ENCODE peak calls at places on chromosomes 13 and 19, in seven cellular contexts. N, E, R, S, X, G and J are unnamed samples.

GRCh38 chr19:6588508-6589345 is 2.2 kb downstream of the CD70 start:
- DNase-seq in N (no peak), E (no peak), R (no peak), S (no peak), X (no peak), G (no peak), J (no peak)

GRCh38 chr19:35986664-35987570 is 8.1 kb upstream of the SDHAF1 start:
- DNase-seq in N (no peak), E (peak; percentile 69), R (no peak), S (peak; percentile 28), X (no peak), G (no peak), J (no peak)

GRCh38 chr13:22717036-22717435 is 463.7 kb upstream of the SGCG start:
- DNase-seq in N (no peak), E (no peak), R (no peak), S (no peak), X (no peak), G (no peak), J (no peak)

GRCh38 chr19:28706693-28707092 is 506.3 kb downstream of the UQCRFS1 start:
- DNase-seq in N (no peak), E (no peak), R (no peak), S (no peak), X (no peak), G (no peak), J (no peak)

GRCh38 chr13:113602291-113602970 is 17.9 kb downstream of the TFDP1 start:
- DNase-seq in N (no peak), E (no peak), R (no peak), S (no peak), X (no peak), G (no peak), J (no peak)

GRCh38 chr13:29500426-29500825 is 95.1 kb downstream of the SLC7A1 start:
- DNase-seq in N (no peak), E (no peak), R (no peak), S (no peak), X (no peak), G (no peak), J (no peak)

GRCh38 chr13:110902370-110902769 is 12.5 kb downstream of the ANKRD10 start:
- DNase-seq in N (no peak), E (no peak), R (no peak), S (peak; percentile 61), X (no peak), G (no peak), J (no peak)

GRCh38 chr13:102978168-102978567 is 88.0 kb downstream of the SLC10A2 start:
- DNase-seq in N (no peak), E (no peak), R (peak; percentile 27), S (peak; percentile 41), X (no peak), G (no peak), J (no peak)

GRCh38 chr13:23639672-23640275 is 69.6 kb downstream of the TNFRSF19 start:
- DNase-seq in N (no peak), E (no peak), R (no peak), S (no peak), X (no peak), G (no peak), J (no peak)

GRCh38 chr19:3132971-3133792 is 2.7 kb upstream of the GNA15 start:
- DNase-seq in N (peak; percentile 9), E (peak; percentile 83), R (no peak), S (peak; percentile 78), X (no peak), G (no peak), J (peak; percentile 96)

GRCh38 chr13:53010374-53011105 is 18.1 kb upstream of the OLFM4 start:
- DNase-seq in N (no peak), E (no peak), R (no peak), S (no peak), X (peak; percentile 82), G (no peak), J (no peak)

GRCh38 chr13:41756198-41756885 is 204.6 kb downstream of the VWA8 start:
- DNase-seq in N (no peak), E (no peak), R (no peak), S (no peak), X (no peak), G (no peak), J (no peak)

GRCh38 chr19:55494172-55494761 is 6.0 kb downstream of the SSC5D start:
- DNase-seq in N (no peak), E (no peak), R (peak; percentile 94), S (peak; percentile 89), X (no peak), G (no peak), J (no peak)

GRCh38 chr13:28716511-28716910 is 2.3 kb downstream of the SLC46A3 start:
- DNase-seq in N (no peak), E (no peak), R (peak; percentile 89), S (peak; percentile 93), X (peak; percentile 57), G (no peak), J (no peak)

GRCh38 chr19:15564534-15565168 is 50.4 kb upstream of the CYP4F8 start:
- DNase-seq in N (no peak), E (no peak), R (no peak), S (no peak), X (no peak), G (no peak), J (no peak)

GRCh38 chr13:40895715-40896184 is 106.3 kb downstream of the SLC25A15 start:
- DNase-seq in N (no peak), E (no peak), R (no peak), S (no peak), X (peak; percentile 14), G (no peak), J (no peak)

GRCh38 chr13:92510416-92510815 is 716.2 kb upstream of the GPC6 start:
- DNase-seq in N (no peak), E (no peak), R (no peak), S (no peak), X (no peak), G (no peak), J (no peak)

GRCh38 chr19:15231256-15231655 is 992 bp downstream of the EPHX3 start:
- DNase-seq in N (no peak), E (no peak), R (no peak), S (no peak), X (no peak), G (no peak), J (no peak)

GRCh38 chr13:98525852-98526512 is 50.9 kb downstream of the STK24 start:
- DNase-seq in N (no peak), E (peak; percentile 21), R (no peak), S (no peak), X (no peak), G (no peak), J (no peak)

GRCh38 chr13:54144809-54145208 is 1116.2 kb downstream of the OLFM4 start:
- DNase-seq in N (no peak), E (no peak), R (no peak), S (no peak), X (no peak), G (no peak), J (no peak)

GRCh38 chr13:35470671-35471465 is 5.6 kb downstream of the MAB21L1 start:
- DNase-seq in N (no peak), E (no peak), R (peak; percentile 39), S (peak; percentile 85), X (no peak), G (peak; percentile 23), J (no peak)

GRCh38 chr19:16445238-16446107 is 26.3 kb downstream of the EPS15L1 start:
- DNase-seq in N (no peak), E (no peak), R (no peak), S (peak; percentile 54), X (no peak), G (no peak), J (no peak)

GRCh38 chr13:111171629-111172028 is 56.5 kb downstream of the ARHGEF7 start:
- DNase-seq in N (no peak), E (no peak), R (no peak), S (peak; percentile 31), X (no peak), G (no peak), J (no peak)

GRCh38 chr13:106533101-106533939 is 2.1 kb downstream of the EFNB2 start:
- DNase-seq in N (no peak), E (no peak), R (peak; percentile 88), S (peak; percentile 82), X (peak; percentile 80), G (peak; percentile 76), J (peak; percentile 83)

GRCh38 chr13:20232556-20233277 is 598 bp upstream of the GJB6 start:
- DNase-seq in N (no peak), E (no peak), R (no peak), S (no peak), X (no peak), G (no peak), J (no peak)

GRCh38 chr13:102402292-102402691 is 444 bp upstream of the FGF14 start:
- DNase-seq in N (no peak), E (peak; percentile 58), R (no peak), S (peak; percentile 9), X (peak; percentile 13), G (no peak), J (peak; percentile 3)

GRCh38 chr19:49651029-49651825 is 9.2 kb downstream of the SCAF1 start:
- DNase-seq in N (no peak), E (no peak), R (no peak), S (no peak), X (no peak), G (no peak), J (no peak)

GRCh38 chr13:110436786-110437370 is 124.6 kb downstream of the RAB20 start:
- DNase-seq in N (no peak), E (no peak), R (no peak), S (no peak), X (no peak), G (no peak), J (no peak)

GRCh38 chr19:17806945-17807344 is 12.0 kb downstream of the B3GNT3 start:
- DNase-seq in N (no peak), E (no peak), R (no peak), S (no peak), X (no peak), G (no peak), J (no peak)

GRCh38 chr19:8371011-8371804 is 7.3 kb downstream of the ANGPTL4 start:
- DNase-seq in N (no peak), E (no peak), R (no peak), S (no peak), X (peak; percentile 30), G (no peak), J (no peak)

GRCh38 chr19:35755550-35756371 is 1.1 kb downstream of the HSPB6 start:
- DNase-seq in N (no peak), E (peak; percentile 77), R (peak; percentile 91), S (peak; percentile 74), X (peak; percentile 51), G (no peak), J (no peak)

GRCh38 chr19:8244442-8244841 is 35.3 kb downstream of the CERS4 start:
- DNase-seq in N (no peak), E (no peak), R (no peak), S (no peak), X (no peak), G (no peak), J (no peak)

GRCh38 chr13:30186644-30187431 is 120.5 kb downstream of the KATNAL1 start:
- DNase-seq in N (no peak), E (no peak), R (no peak), S (no peak), X (no peak), G (no peak), J (no peak)

GRCh38 chr13:32911506-32911905 is 104.7 kb upstream of the KL start:
- DNase-seq in N (no peak), E (no peak), R (peak; percentile 50), S (peak; percentile 60), X (no peak), G (no peak), J (peak; percentile 66)

GRCh38 chr13:43235028-43235427 is 211.6 kb downstream of the DNAJC15 start:
- DNase-seq in N (no peak), E (no peak), R (no peak), S (peak; percentile 62), X (no peak), G (no peak), J (no peak)

GRCh38 chr19:8158411-8159074 is 9.2 kb upstream of the FBN3 start:
- DNase-seq in N (no peak), E (peak; percentile 64), R (peak; percentile 91), S (peak; percentile 71), X (peak; percentile 67), G (peak; percentile 38), J (peak; percentile 74)

GRCh38 chr19:12720851-12721655 is 2.7 kb downstream of the TNPO2 start:
- DNase-seq in N (no peak), E (no peak), R (peak; percentile 35), S (peak; percentile 45), X (no peak), G (no peak), J (peak; percentile 40)

GRCh38 chr19:45047188-45047797 is 8.4 kb downstream of the CLASRP start:
- DNase-seq in N (no peak), E (no peak), R (no peak), S (no peak), X (no peak), G (no peak), J (no peak)